ENCODE peak calls at places on chromosome 1, in five cellular contexts. L is ovary, O is esophagus muscularis mucosa, Z is body of pancreas, W is K562. T is an unnamed sample.

GRCh38 chr1:229199892-229200291 is 71.0 kb upstream of the RAB4A start:
- DNase-seq in W (no peak), O (no peak), L (no peak), Z (no peak), T (peak)

GRCh38 chr1:224873645-224874369 is 55.7 kb upstream of the DNAH14 start:
- DNase-seq in L (no peak), Z (no peak), W (no peak), O (no peak), T (no peak)

GRCh38 chr1:113930499-113931161 is 1.5 kb downstream of the HIPK1 start:
- DNase-seq in W (peak), O (no peak), Z (peak), L (no peak), T (no peak)

GRCh38 chr1:113141650-113142473 is 68.9 kb downstream of the LRIG2 start:
- DNase-seq in W (peak), L (no peak), Z (no peak), O (no peak), T (no peak)

GRCh38 chr1:46991083-46991923 is 32.2 kb upstream of the CYP4X1 start:
- DNase-seq in Z (no peak), L (no peak), O (no peak), W (peak), T (no peak)

GRCh38 chr1:30043731-30044408 is 679.5 kb downstream of the MATN1 start:
- DNase-seq in W (no peak), Z (no peak), L (no peak), O (peak), T (peak)

GRCh38 chr1:50735443-50735842 is 224.6 kb downstream of the FAF1 start:
- DNase-seq in W (peak), L (no peak), Z (no peak), O (no peak), T (no peak)

GRCh38 chr1:153428790-153429189 is 12.5 kb downstream of the S100A7A start:
- DNase-seq in O (no peak), L (no peak), Z (no peak), W (no peak), T (no peak)

GRCh38 chr1:209389258-209389657 is 194.3 kb upstream of the CAMK1G start:
- DNase-seq in Z (no peak), L (no peak), W (no peak), O (no peak), T (no peak)

GRCh38 chr1:95221306-95221705 is 12.7 kb upstream of the RWDD3 start:
- DNase-seq in W (no peak), O (no peak), L (no peak), Z (no peak), T (no peak)

GRCh38 chr1:30815556-30815955 is 58.0 kb upstream of the LAPTM5 start:
- DNase-seq in Z (no peak), O (no peak), W (no peak), L (no peak), T (no peak)

GRCh38 chr1:234997201-234998173 is 131.2 kb downstream of the TOMM20 start:
- DNase-seq in O (peak), Z (peak), L (peak), W (no peak), T (no peak)

GRCh38 chr1:6329851-6330250 is 63.7 kb downstream of the ACOT7 start:
- DNase-seq in W (no peak), L (no peak), O (no peak), Z (no peak), T (no peak)

GRCh38 chr1:78005755-78006154 is 1.0 kb downstream of the DNAJB4 start:
- DNase-seq in W (no peak), L (peak), O (no peak), Z (peak), T (no peak)

GRCh38 chr1:15950763-15951295 is 25.1 kb downstream of the ZBTB17 start:
- DNase-seq in L (no peak), O (no peak), Z (peak), W (peak), T (no peak)

GRCh38 chr1:86965012-86965826 is 50.8 kb downstream of the HS2ST1 start:
- DNase-seq in W (no peak), L (no peak), O (no peak), Z (peak), T (no peak)

GRCh38 chr1:194568610-194569009 is 1382.2 kb upstream of the B3GALT2 start:
- DNase-seq in Z (no peak), O (no peak), W (no peak), L (no peak), T (no peak)

GRCh38 chr1:195934839-195935557 is 673.2 kb downstream of the KCNT2 start:
- DNase-seq in L (no peak), O (no peak), Z (no peak), W (no peak), T (no peak)

GRCh38 chr1:87329756-87330200 is 1.1 kb downstream of the LMO4 start:
- DNase-seq in O (no peak), L (no peak), W (no peak), Z (no peak), T (no peak)

GRCh38 chr1:114340906-114341698 is 169.9 kb downstream of the TRIM33 start:
- DNase-seq in Z (no peak), O (peak), L (no peak), W (no peak), T (no peak)

GRCh38 chr1:42012852-42013251 is 94.1 kb upstream of the HIVEP3 start:
- DNase-seq in L (no peak), O (no peak), W (no peak), Z (no peak), T (no peak)

GRCh38 chr1:243765676-243766075 is 84.4 kb downstream of the AKT3 start:
- DNase-seq in Z (no peak), O (no peak), W (no peak), L (no peak), T (no peak)

GRCh38 chr1:64046871-64047270 is 156.6 kb upstream of the UBE2U start:
- DNase-seq in Z (no peak), L (no peak), W (no peak), O (no peak), T (no peak)

GRCh38 chr1:36349241-36349671 is 25.8 kb upstream of the EVA1B start:
- DNase-seq in O (no peak), Z (no peak), W (no peak), L (no peak), T (peak)

GRCh38 chr1:186022184-186022583 is 288.0 kb downstream of the HMCN1 start:
- DNase-seq in L (no peak), W (no peak), O (no peak), Z (no peak), T (no peak)

GRCh38 chr1:30716646-30717045 is 6.7 kb downstream of the MATN1 start:
- DNase-seq in Z (no peak), W (no peak), L (no peak), O (no peak), T (peak)

GRCh38 chr1:179599623-179600249 is 8.1 kb downstream of the TDRD5 start:
- DNase-seq in Z (no peak), L (no peak), O (no peak), W (peak), T (no peak)

GRCh38 chr1:32208891-32209309 is at the start of gene DCDC2B:
- DNase-seq in L (no peak), W (no peak), O (no peak), Z (peak), T (no peak)

GRCh38 chr1:33459766-33460543 is 12.5 kb upstream of the ZSCAN20 start:
- DNase-seq in O (no peak), L (no peak), W (no peak), Z (no peak), T (no peak)

GRCh38 chr1:42966688-42967609 is 8.3 kb upstream of the SLC2A1 start:
- DNase-seq in L (no peak), O (no peak), W (peak), Z (peak), T (peak)

GRCh38 chr1:75796376-75797272 is at the start of gene MSH4:
- DNase-seq in O (no peak), Z (no peak), L (peak), W (peak), T (peak)
- TF ChIP-seq POLR2A in O (no peak), Z (no peak), L (no peak), W (peak), T (no peak)

GRCh38 chr1:117210831-117211261 is at the start of gene VTCN1:
- DNase-seq in O (peak), W (no peak), L (no peak), Z (peak), T (no peak)
- TF ChIP-seq POLR2A in O (no peak), W (no peak), L (no peak), Z (peak), T (no peak)

DNA sequence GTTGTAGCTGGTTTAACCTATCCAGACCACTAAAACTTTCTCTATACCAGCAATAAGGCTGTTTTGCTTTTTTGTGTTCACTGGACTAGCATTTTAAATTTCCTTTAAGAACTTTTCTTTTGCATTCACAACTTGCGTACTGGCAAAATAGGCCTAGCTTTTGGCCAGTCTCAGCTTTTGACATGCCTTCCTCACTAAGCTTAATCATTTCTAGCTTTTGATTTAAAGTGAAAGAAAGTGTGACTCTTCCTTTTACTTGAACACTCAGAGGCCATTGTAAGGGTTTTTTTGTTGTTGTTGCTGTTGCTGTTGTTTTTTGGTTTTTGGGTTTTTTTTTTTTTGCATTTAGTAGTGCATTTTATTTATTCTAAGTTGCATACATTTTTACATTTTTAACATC is 15.2 kb downstream of the RPAP2 start:
- DNase-seq in O (no peak), L (no peak), W (no peak), Z (no peak), T (no peak)
- TF ChIP-seq POLR2A in O (no peak), L (no peak), W (no peak), Z (no peak), T (no peak)

GRCh38 chr1:66253330-66253921 is 280.5 kb upstream of the SGIP1 start:
- DNase-seq in W (no peak), Z (no peak), L (no peak), O (no peak), T (no peak)
- TF ChIP-seq POLR2A in W (no peak), Z (no peak), L (no peak), O (no peak), T (no peak)

GRCh38 chr1:205812878-205813754 is at the start of gene SLC41A1:
- DNase-seq in Z (peak), O (peak), W (peak), L (peak), T (peak)
- TF ChIP-seq POLR2A in Z (peak), O (peak), W (peak), L (peak), T (no peak)

GRCh38 chr1:28239004-28239403 is 3.1 kb downstream of the ATP5IF1 start:
- DNase-seq in Z (no peak), W (no peak), L (no peak), O (no peak), T (no peak)

GRCh38 chr1:28236656-28237331 is 870 bp downstream of the ATP5IF1 start:
- DNase-seq in O (no peak), L (no peak), Z (no peak), W (peak), T (no peak)

GRCh38 chr1:28232558-28233263 is at the start of gene DNAJC8:
- DNase-seq in W (peak), O (peak), L (peak), Z (peak), T (peak)

GRCh38 chr1:28233264-28233606 is 406 bp upstream of the DNAJC8 start:
- DNase-seq in Z (no peak), O (no peak), L (no peak), W (no peak), T (peak)

GRCh38 chr1:28235746-28236655 is at the start of gene ATP5IF1:
- DNase-seq in L (peak), Z (peak), O (peak), W (peak), T (peak)
- TF ChIP-seq POLR2A in L (peak), Z (peak), O (peak), W (peak), T (peak)

DNA sequence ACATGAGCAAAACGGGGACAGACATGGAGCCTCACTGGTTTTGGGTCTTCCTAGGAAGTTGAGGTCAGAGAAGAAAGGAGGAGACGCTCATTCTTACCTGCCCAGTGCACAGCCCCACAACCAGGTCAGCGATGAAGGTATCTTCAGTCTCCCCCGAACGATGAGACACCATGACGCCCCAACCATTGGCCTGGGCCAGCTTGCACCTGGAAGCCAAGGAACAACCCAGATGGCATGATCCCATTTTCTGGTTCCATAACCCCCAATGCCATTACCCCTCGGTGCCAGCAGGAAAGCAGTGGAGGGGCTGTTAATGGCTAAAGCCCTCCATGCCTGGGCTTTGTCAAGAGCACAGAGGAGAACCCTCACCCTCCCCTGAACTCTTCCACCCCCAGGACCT is 15.3 kb downstream of the ENO1 start:
- DNase-seq in W (no peak), Z (no peak), L (no peak), O (no peak), T (no peak)
- TF ChIP-seq POLR2A in W (no peak), Z (no peak), L (no peak), O (no peak), T (no peak)

GRCh38 chr1:40316595-40317393 is at the start of gene COL9A2:
- DNase-seq in Z (peak), L (no peak), W (no peak), O (no peak), T (peak)

GRCh38 chr1:40315795-40316594 is 1.1 kb downstream of the COL9A2 start:
- DNase-seq in L (no peak), O (no peak), W (no peak), Z (peak), T (peak)

GRCh38 chr1:40313958-40314720 is 2.9 kb downstream of the COL9A2 start:
- DNase-seq in W (no peak), Z (no peak), O (no peak), L (no peak), T (no peak)

GRCh38 chr1:40314721-40315238 is 2.3 kb downstream of the COL9A2 start:
- DNase-seq in O (no peak), W (no peak), Z (no peak), L (no peak), T (peak)

GRCh38 chr1:40315239-40315794 is 1.8 kb downstream of the COL9A2 start:
- DNase-seq in Z (peak), O (peak), L (peak), W (peak), T (peak)
- TF ChIP-seq POLR2A in Z (peak), O (no peak), L (no peak), W (peak), T (no peak)

GRCh38 chr1:227913969-227914791 is 33.6 kb downstream of the WNT9A start:
- DNase-seq in Z (no peak), O (no peak), L (no peak), W (no peak), T (no peak)
- TF ChIP-seq POLR2A in Z (no peak), O (no peak), L (no peak), W (no peak), T (no peak)

GRCh38 chr1:26472901-26473845 is 933 bp downstream of the HMGN2 start:
- DNase-seq in W (peak), O (peak), L (peak), Z (peak), T (peak)
- TF ChIP-seq POLR2A in W (no peak), O (peak), L (peak), Z (peak), T (no peak)